ENCODE peak calls at places on chromosomes 3 and 15, in seven cellular contexts. Z is brain microvascular endothelial cell, O is EH, L is GM10248, U is ACHN, Q is right atrium auricular region, B is upper lobe of right lung. T is an unnamed sample.

GRCh38 chr3:52986049-52986448 is 59.8 kb downstream of the SFMBT1 start:
- DNase-seq in Z (peak; percentile 69), O (peak; percentile 19), L (no peak), U (no peak), Q (no peak), B (no peak), T (no peak)

GRCh38 chr3:64445318-64446300 is 220.3 kb upstream of the PRICKLE2 start:
- DNase-seq in Z (peak; percentile 24), O (peak; percentile 42), L (peak; percentile 24), U (peak; percentile 60), Q (no peak), B (peak; percentile 86), T (no peak)

GRCh38 chr15:41557673-41558399 is 1.2 kb upstream of the TYRO3 start:
- DNase-seq in Z (peak; percentile 47), O (peak; percentile 77), L (peak; percentile 75), U (peak; percentile 74), Q (no peak), B (peak; percentile 82), T (peak; percentile 77)

GRCh38 chr15:55434989-55435825 is 26.9 kb downstream of the PIERCE2 start:
- DNase-seq in Z (peak; percentile 58), O (peak; percentile 60), L (peak; percentile 56), U (peak; percentile 51), Q (peak; percentile 52), B (no peak), T (peak; percentile 63)

GRCh38 chr3:41075958-41076357 is 123.3 kb upstream of the CTNNB1 start:
- DNase-seq in Z (peak; percentile 19), O (peak; percentile 1), L (no peak), U (no peak), Q (peak; percentile 86), B (no peak), T (no peak)

GRCh38 chr15:73965730-73966103 is 26.4 kb downstream of the STOML1 start:
- DNase-seq in Z (no peak), O (peak; percentile 68), L (peak; percentile 69), U (no peak), Q (no peak), B (no peak), T (peak; percentile 56)

GRCh38 chr15:91867581-91868026 is 14.1 kb downstream of the SLCO3A1 start:
- DNase-seq in Z (peak; percentile 59), O (peak; percentile 86), L (no peak), U (peak; percentile 92), Q (peak; percentile 88), B (peak; percentile 92), T (no peak)

GRCh38 chr15:61459785-61460707 is 230.9 kb upstream of the RORA start:
- DNase-seq in Z (peak; percentile 85), O (peak; percentile 75), L (no peak), U (no peak), Q (no peak), B (no peak), T (no peak)

GRCh38 chr3:134419966-134420321 is 45.7 kb upstream of the AMOTL2 start:
- DNase-seq in Z (no peak), O (no peak), L (no peak), U (no peak), Q (no peak), B (no peak), T (no peak)

GRCh38 chr3:123632161-123632655 is 47.4 kb upstream of the HACD2 start:
- DNase-seq in Z (no peak), O (peak; percentile 92), L (no peak), U (no peak), Q (no peak), B (no peak), T (no peak)

GRCh38 chr3:55624238-55624637 is 137.1 kb upstream of the WNT5A start:
- DNase-seq in Z (peak; percentile 20), O (peak; percentile 79), L (no peak), U (no peak), Q (no peak), B (no peak), T (no peak)

GRCh38 chr3:196192036-196193001 is 18.9 kb downstream of the ZDHHC19 start:
- DNase-seq in Z (no peak), O (no peak), L (peak; percentile 60), U (no peak), Q (no peak), B (no peak), T (peak; percentile 38)

GRCh38 chr15:79099692-79100091 is 9.1 kb upstream of the RASGRF1 start:
- DNase-seq in Z (no peak), O (peak; percentile 12), L (no peak), U (no peak), Q (no peak), B (no peak), T (no peak)

GRCh38 chr3:11661827-11662226 is 18.1 kb upstream of the VGLL4 start:
- DNase-seq in Z (peak; percentile 79), O (peak; percentile 81), L (no peak), U (peak; percentile 28), Q (no peak), B (no peak), T (no peak)

GRCh38 chr3:156729460-156730179 is 55.2 kb downstream of the TIPARP start:
- DNase-seq in Z (no peak), O (peak; percentile 28), L (no peak), U (no peak), Q (no peak), B (no peak), T (no peak)

GRCh38 chr3:13966302-13966701 is 86.4 kb upstream of the WNT7A start:
- DNase-seq in Z (no peak), O (no peak), L (no peak), U (no peak), Q (no peak), B (no peak), T (no peak)

GRCh38 chr3:22977650-22978289 is 225.4 kb upstream of the UBE2E2 start:
- DNase-seq in Z (no peak), O (no peak), L (peak; percentile 26), U (no peak), Q (no peak), B (no peak), T (no peak)

GRCh38 chr3:58272891-58273290 is 33.2 kb upstream of the RPP14 start:
- DNase-seq in Z (no peak), O (peak; percentile 59), L (no peak), U (no peak), Q (no peak), B (no peak), T (no peak)

GRCh38 chr15:92157666-92158298 is 235.9 kb upstream of the ST8SIA2 start:
- DNase-seq in Z (no peak), O (no peak), L (no peak), U (no peak), Q (peak; percentile 18), B (no peak), T (no peak)

GRCh38 chr3:197195326-197195725 is 103.1 kb downstream of the DLG1 start:
- DNase-seq in Z (no peak), O (no peak), L (no peak), U (no peak), Q (no peak), B (no peak), T (no peak)

T was measured in OCI-LY7.